ENCODE peak calls at places on chromosomes 13 and 19, in six cellular contexts. B is left lung, S is IMR-90, I is GM23338, X is psoas muscle, H is A549. T is an unnamed sample.

GRCh38 chr19:45250832-45251451 is at the start of gene MARK4:
- DNase-seq in X (peak; percentile 64), I (peak; percentile 70), B (peak; percentile 50), H (peak; percentile 57), S (peak; percentile 34), T (peak; percentile 64)

GRCh38 chr19:7524992-7525739 is 2.7 kb downstream of the MCOLN1 start:
- DNase-seq in H (no peak), B (no peak), I (no peak), S (no peak), X (no peak), T (no peak)

GRCh38 chr19:41327499-41328156 is 17.7 kb downstream of the CCDC97 start:
- DNase-seq in S (peak; percentile 49), I (peak; percentile 67), B (peak; percentile 91), X (peak; percentile 82), H (no peak), T (peak; percentile 76)

GRCh38 chr13:72400859-72401258 is 326.6 kb downstream of the MZT1 start:
- DNase-seq in I (no peak), B (no peak), X (no peak), H (no peak), S (no peak), T (no peak)

GRCh38 chr19:44003461-44004134 is 841 bp downstream of the ZNF230 start:
- DNase-seq in B (peak; percentile 35), I (peak; percentile 33), H (peak; percentile 37), S (no peak), X (no peak), T (peak; percentile 15)

GRCh38 chr19:45913874-45914830 is at the start of gene NANOS2:
- DNase-seq in B (no peak), S (no peak), X (peak; percentile 27), I (peak; percentile 98), H (no peak), T (no peak)

GRCh38 chr19:15285896-15286591 is 46.3 kb downstream of the BRD4 start:
- DNase-seq in X (no peak), I (peak; percentile 44), B (no peak), H (no peak), S (no peak), T (no peak)

GRCh38 chr13:77990973-77991372 is 72.3 kb upstream of the EDNRB start:
- DNase-seq in B (no peak), S (no peak), H (no peak), X (no peak), I (no peak), T (no peak)

GRCh38 chr13:111216166-111216960 is 101.3 kb downstream of the ARHGEF7 start:
- DNase-seq in X (peak; percentile 43), H (peak; percentile 36), I (peak; percentile 64), S (peak; percentile 27), B (no peak), T (no peak)

GRCh38 chr19:5957132-5957531 is 20.8 kb downstream of the RANBP3 start:
- DNase-seq in H (no peak), S (peak; percentile 62), B (no peak), X (no peak), I (no peak), T (no peak)

GRCh38 chr13:75771818-75772217 is 135.7 kb downstream of the LMO7 start:
- DNase-seq in X (no peak), H (peak; percentile 27), I (no peak), B (no peak), S (peak; percentile 91), T (no peak)

GRCh38 chr13:57627663-57628062 is 3.9 kb upstream of the PCDH17 start:
- DNase-seq in H (no peak), B (no peak), S (peak; percentile 2), X (no peak), I (peak; percentile 51), T (no peak)

GRCh38 chr13:100573121-100573520 is 15.5 kb downstream of the GGACT start:
- DNase-seq in I (peak; percentile 93), X (peak; percentile 51), S (peak; percentile 82), H (peak; percentile 39), B (peak; percentile 70), T (peak; percentile 61)

GRCh38 chr19:45767410-45767880 is 1.6 kb downstream of the SIX5 start:
- DNase-seq in H (peak; percentile 58), S (peak; percentile 89), X (peak; percentile 83), I (peak; percentile 79), B (peak; percentile 81), T (peak; percentile 84)

GRCh38 chr13:87680298-87680697 is 9.1 kb downstream of the SLITRK5 start:
- DNase-seq in X (no peak), H (no peak), I (no peak), S (no peak), B (no peak), T (no peak)

GRCh38 chr13:36344886-36345437 is 1.2 kb downstream of the SPART start:
- DNase-seq in I (peak; percentile 36), X (no peak), S (no peak), B (no peak), H (no peak), T (no peak)

GRCh38 chr13:100517135-100517534 is 71.5 kb downstream of the GGACT start:
- DNase-seq in B (no peak), S (no peak), X (no peak), I (no peak), H (peak; percentile 18), T (no peak)

GRCh38 chr13:51275101-51275500 is 52.9 kb downstream of the FAM124A start:
- DNase-seq in B (no peak), I (no peak), S (no peak), H (no peak), X (no peak), T (no peak)

GRCh38 chr19:40191836-40192646 is 815 bp downstream of the MAP3K10 start:
- DNase-seq in H (peak; percentile 70), S (peak; percentile 19), I (peak; percentile 85), B (no peak), X (peak; percentile 35), T (peak; percentile 36)

GRCh38 chr13:47679391-47679790 is 321.7 kb downstream of the SUCLA2 start:
- DNase-seq in I (no peak), H (no peak), X (no peak), B (no peak), S (peak; percentile 59), T (no peak)

GRCh38 chr19:31548941-31549340 is 199.7 kb upstream of the TSHZ3 start:
- DNase-seq in S (peak; percentile 44), X (no peak), B (no peak), I (peak; percentile 50), H (no peak), T (no peak)

GRCh38 chr13:71879945-71880344 is 12.9 kb upstream of the DACH1 start:
- DNase-seq in B (no peak), X (no peak), I (no peak), S (no peak), H (no peak), T (no peak)

GRCh38 chr19:6970021-6970420 is 51.2 kb downstream of the MBD3L2B start:
- DNase-seq in X (no peak), I (no peak), B (no peak), S (no peak), H (no peak), T (no peak)

GRCh38 chr13:30353601-30354000 is 46.2 kb upstream of the KATNAL1 start:
- DNase-seq in S (no peak), X (no peak), I (no peak), H (no peak), B (no peak), T (no peak)

GRCh38 chr19:39156230-39156890 is 30.8 kb downstream of the PAK4 start:
- DNase-seq in X (no peak), I (no peak), H (no peak), B (peak; percentile 46), S (peak; percentile 29), T (no peak)

GRCh38 chr19:33459220-33459619 is 62.4 kb downstream of the PEPD start:
- DNase-seq in H (no peak), I (no peak), B (no peak), S (no peak), X (no peak), T (no peak)

GRCh38 chr13:93814658-93815057 is 588.1 kb downstream of the GPC6 start:
- DNase-seq in H (no peak), X (no peak), S (no peak), B (no peak), I (peak; percentile 27), T (no peak)

GRCh38 chr13:111384441-111385181 is 64.2 kb downstream of the TEX29 start:
- DNase-seq in I (no peak), X (no peak), H (no peak), S (no peak), B (no peak), T (no peak)

GRCh38 chr19:45547965-45548609 is 36.5 kb downstream of the OPA3 start:
- DNase-seq in H (peak; percentile 91), S (peak; percentile 18), I (no peak), B (no peak), X (no peak), T (no peak)

DNA sequence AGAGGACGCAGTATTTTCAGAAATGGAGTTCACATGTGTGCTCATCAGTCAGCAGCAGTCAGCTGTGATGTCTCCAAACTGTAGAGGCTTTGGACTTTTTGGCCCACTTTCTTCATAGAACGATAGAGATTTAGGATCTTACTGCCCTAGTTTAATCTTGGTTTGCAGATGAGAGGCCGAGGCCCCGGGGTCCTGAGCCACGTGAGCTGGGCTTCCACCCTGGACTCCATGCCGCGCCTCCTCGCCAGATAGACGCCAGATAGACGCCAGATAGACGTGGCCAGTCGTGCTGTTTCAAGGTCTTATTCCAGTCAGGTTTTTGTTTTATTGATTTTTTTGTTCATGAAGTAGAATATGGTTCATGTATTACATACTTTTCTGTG is 11.7 kb upstream of the MCF2L start:
- DNase-seq in S (no peak), H (no peak), B (no peak), X (no peak), I (no peak), T (no peak)
- H3K27ac ChIP-seq in S (no peak overlapping the region), H (no peak overlapping the region), B (no peak overlapping the region), X (no peak overlapping the region), I (no peak overlapping the region), T (no peak overlapping the region)

GRCh38 chr13:23810842-23811241 is 78.4 kb downstream of the MIPEP start:
- DNase-seq in H (no peak), I (peak; percentile 48), B (no peak), S (no peak), X (no peak), T (no peak)
- TF ChIP-seq CTCF in H (no peak), I (peak; percentile 52), B (no peak), S (no peak), X (no peak), T (no peak)

GRCh38 chr13:46053162-46054012 is 841 bp upstream of the ZC3H13 start:
- DNase-seq in S (no peak), H (no peak), B (no peak), I (peak; percentile 11), X (no peak), T (no peak)

GRCh38 chr13:46057251-46058015 is 4.9 kb upstream of the ZC3H13 start:
- DNase-seq in H (no peak), I (no peak), X (no peak), B (no peak), S (peak; percentile 18), T (no peak)

GRCh38 chr13:46052314-46053161 is at the start of gene ZC3H13:
- DNase-seq in S (peak; percentile 96), X (peak; percentile 90), H (peak; percentile 71), I (peak; percentile 98), B (peak; percentile 97), T (peak; percentile 87)

GRCh38 chr13:46050771-46051170 is 1.8 kb downstream of the ZC3H13 start:
- DNase-seq in H (no peak), X (no peak), S (no peak), I (no peak), B (no peak), T (no peak)

GRCh38 chr13:46051958-46052313 is 610 bp downstream of the ZC3H13 start:
- DNase-seq in S (peak; percentile 0), I (peak; percentile 1), B (no peak), X (no peak), H (no peak), T (no peak)
- H3K27ac ChIP-seq in S (peak overlapping the region; percentile 86), I (peak overlapping the region; percentile 90), B (peak overlapping the region; percentile 97), X (peak overlapping the region; percentile 93), H (peak overlapping the region; percentile 92), T (peak overlapping the region; percentile 93)

GRCh38 chr19:53431399-53432087 is at the start of gene ZNF761:
- DNase-seq in S (peak; percentile 86), X (peak; percentile 94), B (peak; percentile 97), I (peak; percentile 98), H (peak; percentile 58), T (peak; percentile 92)
- TF ChIP-seq CTCF in S (peak; percentile 32), X (peak; percentile 34), B (peak; percentile 19), I (no peak), H (no peak), T (peak; percentile 62)